ENCODE peak calls at places on chromosome 10, in eight cellular contexts. A is activated B cell treated with CpG ODN at 0.5 μM for 24 hours, W is Peyer's patch, T is hepatocyte, E is cardiac fibroblast, I is RWPE2, G is GM23338, Y is spleen. C is an unnamed sample.

GRCh38 chr10:78991187-78991586 is 77.6 kb upstream of the ZMIZ1 start:
- DNase-seq in A (no peak), W (no peak), E (no peak), T (no peak), I (no peak), Y (no peak), G (no peak), C (no peak)

GRCh38 chr10:122140941-122141623 is 130.0 kb upstream of the BTBD16 start:
- DNase-seq in I (peak), E (peak), G (no peak), W (no peak), Y (no peak), A (no peak), T (peak), C (no peak)

GRCh38 chr10:75208177-75208576 is 2.4 kb upstream of the VDAC2 start:
- DNase-seq in Y (no peak), E (peak), A (no peak), G (no peak), W (no peak), I (peak), T (peak), C (no peak)

GRCh38 chr10:34705563-34705962 is 109.5 kb downstream of the PARD3 start:
- DNase-seq in I (no peak), G (no peak), Y (no peak), W (no peak), T (no peak), E (no peak), A (no peak), C (no peak)

GRCh38 chr10:65350619-65351018 is 1575.2 kb upstream of the LRRTM3 start:
- DNase-seq in E (peak), W (no peak), I (no peak), Y (no peak), G (no peak), A (no peak), T (peak), C (no peak)

GRCh38 chr10:104334561-104334960 is 3.7 kb downstream of the ITPRIP start:
- DNase-seq in E (no peak), W (no peak), Y (peak), T (no peak), I (no peak), G (no peak), A (peak), C (no peak)

GRCh38 chr10:83680470-83680891 is 458.8 kb upstream of the GHITM start:
- DNase-seq in I (no peak), A (no peak), G (no peak), E (no peak), T (no peak), W (no peak), Y (no peak), C (no peak)

GRCh38 chr10:79133386-79133785 is 64.6 kb downstream of the ZMIZ1 start:
- DNase-seq in T (no peak), W (no peak), I (no peak), G (no peak), A (no peak), E (no peak), Y (no peak), C (no peak)

GRCh38 chr10:14405076-14406065 is 74.6 kb upstream of the FRMD4A start:
- DNase-seq in T (peak), G (no peak), Y (no peak), W (no peak), E (peak), A (no peak), I (no peak), C (no peak)

GRCh38 chr10:85612833-85613232 is 753.8 kb downstream of the GRID1 start:
- DNase-seq in I (no peak), A (no peak), G (peak), Y (no peak), E (no peak), T (no peak), W (no peak), C (no peak)
- TF ChIP-seq CTCF in I (peak), A (no peak), G (no peak), Y (peak), E (no peak), T (peak), W (peak), C (no peak)

GRCh38 chr10:23293145-23293724 is 51.4 kb downstream of the C10orf67 start:
- DNase-seq in W (no peak), Y (no peak), E (peak), A (no peak), T (peak), I (no peak), G (peak), C (no peak)
- TF ChIP-seq CTCF in W (peak), Y (peak), E (peak), A (no peak), T (peak), I (peak), G (peak), C (peak)

GRCh38 chr10:77397103-77397502 is 240.5 kb downstream of the KCNMA1 start:
- DNase-seq in I (no peak), A (no peak), T (no peak), W (no peak), E (no peak), Y (no peak), G (no peak), C (no peak)

GRCh38 chr10:77398558-77398957 is 239.1 kb downstream of the KCNMA1 start:
- DNase-seq in G (no peak), I (no peak), Y (no peak), W (no peak), T (no peak), E (no peak), A (no peak), C (no peak)

GRCh38 chr10:77398986-77399755 is 238.4 kb downstream of the KCNMA1 start:
- DNase-seq in Y (no peak), G (no peak), W (no peak), E (no peak), T (no peak), A (no peak), I (no peak), C (no peak)

GRCh38 chr10:77401681-77402080 is 235.9 kb downstream of the KCNMA1 start:
- DNase-seq in E (no peak), A (no peak), W (no peak), Y (no peak), T (no peak), G (no peak), I (no peak), C (no peak)

GRCh38 chr10:77400041-77400440 is 237.6 kb downstream of the KCNMA1 start:
- DNase-seq in A (no peak), I (no peak), Y (no peak), G (no peak), T (no peak), E (no peak), W (no peak), C (no peak)
- TF ChIP-seq CTCF in A (no peak), I (no peak), Y (no peak), G (no peak), T (no peak), E (no peak), W (no peak), C (no peak)

GRCh38 chr10:21020545-21020944 is 123.4 kb upstream of the NEBL start:
- DNase-seq in I (no peak), E (no peak), Y (no peak), W (no peak), T (peak), G (peak), A (no peak), C (peak)
- TF ChIP-seq CTCF in I (peak), E (peak), Y (peak), W (peak), T (no peak), G (peak), A (no peak), C (peak)